ENCODE peak calls at places on chromosomes 4 and X, in four cellular contexts. T is A549, Z is IMR-90, U is HepG2. I is an unnamed sample.

GRCh38 chr4:123017636-123018390 is 95.4 kb upstream of the NUDT6 start:
- DNase-seq in T (no peak), Z (peak), U (no peak), I (no peak)

GRCh38 chrX:141642979-141643378 is 53.5 kb downstream of the SPANXA2 start:
- DNase-seq in T (no peak), Z (peak), U (no peak), I (no peak)

GRCh38 chr4:2424581-2424980 is 5.8 kb downstream of the CFAP99 start:
- DNase-seq in T (no peak), Z (peak), U (no peak), I (no peak)

GRCh38 chr4:142818009-142818408 is 28.1 kb downstream of the INPP4B start:
- DNase-seq in T (no peak), Z (peak), U (no peak), I (no peak)

GRCh38 chr4:6893449-6894085 is 16.1 kb upstream of the TBC1D14 start:
- DNase-seq in T (peak), Z (peak), U (peak), I (no peak)

GRCh38 chr4:37653601-37654000 is 32.6 kb downstream of the RELL1 start:
- DNase-seq in T (no peak), Z (no peak), U (no peak), I (no peak)

GRCh38 chr4:112120021-112120420 is 25.2 kb upstream of the FAM241A start:
- DNase-seq in T (no peak), Z (no peak), U (no peak), I (no peak)

GRCh38 chr4:145195167-145195952 is 15.0 kb upstream of the OTUD4 start:
- DNase-seq in T (no peak), Z (no peak), U (no peak), I (no peak)

GRCh38 chr4:1113311-1114009 is at the start of gene RNF212:
- DNase-seq in T (peak), Z (no peak), U (no peak), I (no peak)

GRCh38 chr4:169765845-169766244 is 8.1 kb upstream of the HPF1 start:
- DNase-seq in T (no peak), Z (no peak), U (no peak), I (no peak)

GRCh38 chrX:129116651-129117050 is 406.6 kb downstream of the SMARCA1 start:
- DNase-seq in T (no peak), Z (no peak), U (peak), I (no peak)

GRCh38 chr4:120683902-120684540 is 238.5 kb downstream of the PRDM5 start:
- DNase-seq in T (no peak), Z (no peak), U (no peak), I (no peak)

GRCh38 chr4:71473541-71474240 is 134.9 kb downstream of the SLC4A4 start:
- DNase-seq in T (no peak), Z (no peak), U (no peak), I (no peak)

GRCh38 chr4:40316333-40316781 is 18.8 kb upstream of the CHRNA9 start:
- DNase-seq in T (no peak), Z (peak), U (no peak), I (no peak)

GRCh38 chr4:47704693-47705325 is 133.1 kb downstream of the CORIN start:
- DNase-seq in T (no peak), Z (peak), U (peak), I (no peak)

GRCh38 chrX:24339911-24340310 is 20.5 kb upstream of the SUPT20HL1 start:
- DNase-seq in T (no peak), Z (no peak), U (no peak), I (no peak)

GRCh38 chr4:172822322-172822721 is 346.3 kb upstream of the GALNT7 start:
- DNase-seq in T (no peak), Z (no peak), U (no peak), I (no peak)

GRCh38 chr4:1987721-1988326 is 20.9 kb downstream of the NELFA start:
- DNase-seq in T (no peak), Z (no peak), U (no peak), I (no peak)

GRCh38 chrX:107654778-107655761 is 26.8 kb downstream of the PRPS1 start:
- DNase-seq in T (no peak), Z (peak), U (peak), I (peak)

DNA sequence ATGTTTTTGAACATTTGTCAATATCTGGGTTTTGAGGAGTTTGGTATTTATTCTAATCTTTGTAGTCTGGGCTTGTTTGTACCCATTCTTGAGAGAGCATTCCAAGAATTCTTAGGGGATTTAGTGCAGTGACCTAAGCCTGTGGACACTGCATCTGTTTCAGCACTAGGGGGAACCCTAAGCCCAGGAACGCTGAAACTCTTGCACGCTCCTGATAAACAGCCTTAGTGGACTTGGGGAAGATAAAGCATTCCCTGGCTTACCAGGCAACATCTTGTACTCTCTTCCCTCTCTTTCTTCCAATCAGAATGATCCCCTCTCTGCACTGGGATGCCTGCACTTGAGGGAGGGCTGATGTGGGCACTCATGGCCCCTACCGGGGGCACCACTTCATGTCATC is 654.9 kb upstream of the HTR2C start:
- DNase-seq in T (peak), Z (peak), U (peak), I (peak)
- TF ChIP-seq MAZ in T (no peak), Z (no peak), U (no peak), I (no peak)

GRCh38 chrX:52933976-52934703 is 24.2 kb downstream of the FAM156A start:
- DNase-seq in T (no peak), Z (no peak), U (no peak), I (no peak)

GRCh38 chrX:52933213-52933612 is 25.1 kb downstream of the FAM156A start:
- DNase-seq in T (no peak), Z (no peak), U (no peak), I (no peak)

GRCh38 chrX:52934704-52935468 is 23.4 kb downstream of the FAM156A start:
- DNase-seq in T (peak), Z (peak), U (peak), I (peak)
- TF ChIP-seq MAZ in T (peak), Z (peak), U (peak), I (peak)

DNA sequence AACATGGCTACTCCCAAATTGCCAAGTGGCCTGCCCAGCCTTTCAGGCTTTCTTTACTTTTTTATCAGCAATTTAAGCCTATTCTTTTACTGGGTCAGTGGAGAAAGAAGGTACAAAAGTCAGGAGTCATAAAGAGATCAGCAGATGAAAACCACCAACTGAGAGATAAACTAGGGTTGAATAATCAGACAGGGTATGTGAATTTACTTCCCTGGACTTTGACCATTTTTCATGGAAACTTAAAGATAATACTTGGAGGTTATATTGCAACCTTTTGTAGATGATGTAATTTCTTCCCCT is 8.1 kb upstream of the KLHL8 start:
- DNase-seq in T (no peak), Z (no peak), U (no peak), I (no peak)
- TF ChIP-seq MAZ in T (no peak), Z (no peak), U (no peak), I (no peak)

DNA sequence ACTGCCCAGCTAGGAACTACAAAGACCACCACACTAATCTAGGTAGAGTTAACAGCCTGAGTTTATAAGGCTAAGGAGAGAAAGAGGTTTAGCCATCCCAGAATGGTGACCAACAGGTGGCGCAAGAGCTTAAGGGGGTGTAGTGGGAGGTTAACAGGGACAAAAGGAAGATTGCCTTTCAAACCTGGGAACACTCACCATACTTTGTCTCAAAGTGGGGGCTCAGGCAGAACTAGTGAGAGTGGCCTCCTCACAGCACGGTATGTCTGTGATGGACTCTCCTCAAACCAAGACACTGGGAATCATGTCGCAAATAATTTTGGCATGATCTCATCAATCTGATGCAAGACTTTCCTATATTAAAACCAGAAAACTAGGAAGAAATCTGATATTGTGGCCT is 23.4 kb downstream of the CCNI start:
- DNase-seq in T (no peak), Z (peak), U (peak), I (peak)
- TF ChIP-seq MAZ in T (no peak), Z (no peak), U (no peak), I (no peak)

GRCh38 chr4:83618991-83619390 is 83.1 kb downstream of the GPAT3 start:
- DNase-seq in T (no peak), Z (peak), U (no peak), I (peak)

GRCh38 chr4:83616252-83616651 is 80.3 kb downstream of the GPAT3 start:
- DNase-seq in T (no peak), Z (no peak), U (no peak), I (no peak)

GRCh38 chr4:83618431-83618830 is 82.5 kb downstream of the GPAT3 start:
- DNase-seq in T (peak), Z (peak), U (peak), I (peak)

GRCh38 chr4:83613994-83614393 is 78.1 kb downstream of the GPAT3 start:
- DNase-seq in T (no peak), Z (no peak), U (no peak), I (no peak)

DNA sequence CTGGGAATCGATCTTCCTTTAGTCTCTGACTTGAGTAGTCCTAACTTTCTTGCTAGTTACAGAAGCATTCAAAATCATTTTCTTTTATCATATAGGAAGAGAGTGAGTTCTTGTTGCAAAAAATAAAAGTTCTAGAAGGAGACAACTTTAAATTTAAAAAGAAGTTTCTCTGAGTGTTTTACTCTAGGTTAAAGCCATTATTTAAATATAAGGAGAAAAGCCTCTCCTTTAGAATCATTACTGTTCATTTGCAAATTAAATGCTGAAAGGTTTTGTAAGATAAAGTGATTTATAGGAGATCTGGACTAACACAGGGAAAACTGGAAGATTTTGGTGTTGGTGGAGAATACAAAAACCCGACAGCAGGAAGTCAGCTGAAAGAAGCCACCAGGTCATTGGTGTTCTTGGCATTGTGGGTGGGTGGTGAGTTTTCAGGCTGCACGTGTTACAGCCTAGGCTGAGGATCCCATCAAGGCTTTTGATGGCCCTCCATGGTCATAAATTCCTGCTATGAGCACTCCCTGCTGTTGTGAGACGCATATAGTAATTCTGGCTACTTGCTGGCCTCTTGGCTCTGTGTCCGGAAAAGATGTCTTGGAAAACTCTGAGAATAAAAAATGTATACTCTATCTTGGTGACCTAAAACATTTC is 81.6 kb downstream of the GPAT3 start:
- DNase-seq in T (no peak), Z (no peak), U (no peak), I (no peak)
- TF ChIP-seq MAZ in T (no peak), Z (no peak), U (no peak), I (no peak)

GRCh38 chrX:30283456-30284200 is 25.6 kb downstream of the NR0B1 start:
- DNase-seq in T (peak), Z (peak), U (peak), I (peak)
- TF ChIP-seq MAZ in T (no peak), Z (no peak), U (no peak), I (no peak)

GRCh38 chr4:183588691-183589090 is 70.3 kb downstream of the RWDD4 start:
- DNase-seq in T (no peak), Z (no peak), U (no peak), I (no peak)
- TF ChIP-seq MAZ in T (no peak), Z (no peak), U (no peak), I (no peak)

I was measured in K562.